ENCODE peak calls at places on chromosomes 12 and 14, in nine cellular contexts. M is A673; D is stimulated activated CD8-positive, alpha-beta memory T cell treated with anti-CD3 and anti-CD28 coated beads, Interleukin-4, amount 100 ng/mL, for 24 hours; Y is activated naive CD8-positive, alpha-beta T cell treated with anti-CD3 and anti-CD28 coated beads, Interleukin-2, amount 10 ng/mL, durations not matched to agents 7 days and 5 days; E is AML-193; W is endothelial cell; N is iris pigment epithelial cell; G is cerebellar cortex; R is activated naive CD4-positive, alpha-beta T cell. B is an unnamed sample.

GRCh38 chr12:54398218-54398617 is 13.7 kb upstream of the ZNF385A start:
- DNase-seq in G (no peak), M (no peak), R (no peak), D (no peak), W (no peak), Y (no peak), E (no peak), N (no peak), B (no peak)

GRCh38 chr14:64656986-64657385 is 47.2 kb upstream of the PLEKHG3 start:
- DNase-seq in D (no peak), W (no peak), Y (no peak), M (no peak), N (no peak), G (no peak), R (no peak), E (peak), B (no peak)

GRCh38 chr14:104217486-104218360 is 79.3 kb downstream of the KIF26A start:
- DNase-seq in E (no peak), D (no peak), R (no peak), G (no peak), N (no peak), Y (no peak), M (no peak), W (no peak), B (no peak)

GRCh38 chr12:9349888-9350885 is 142.0 kb upstream of the PZP start:
- DNase-seq in G (no peak), E (no peak), N (no peak), R (no peak), W (no peak), D (no peak), M (no peak), Y (no peak), B (no peak)

GRCh38 chr14:76974365-76974764 is 54.1 kb downstream of the IRF2BPL start:
- DNase-seq in D (no peak), M (no peak), W (no peak), R (no peak), G (no peak), Y (no peak), E (no peak), N (no peak), B (no peak)

GRCh38 chr12:93704122-93704521 is 26.9 kb downstream of the CRADD start:
- DNase-seq in Y (no peak), G (no peak), D (no peak), R (no peak), W (no peak), M (no peak), N (no peak), E (no peak), B (no peak)

GRCh38 chr12:115870021-115870420 is 407.5 kb downstream of the MED13L start:
- DNase-seq in Y (no peak), R (no peak), E (no peak), G (no peak), W (no peak), M (no peak), D (no peak), N (no peak), B (no peak)

GRCh38 chr12:51246254-51246853 is 7.7 kb downstream of the DAZAP2 start:
- DNase-seq in N (peak), W (peak), D (no peak), M (peak), R (no peak), E (peak), Y (no peak), G (peak), B (no peak)

GRCh38 chr12:42790761-42791151 is 201.2 kb upstream of the PRICKLE1 start:
- DNase-seq in E (no peak), D (no peak), R (no peak), N (peak), Y (no peak), G (peak), M (no peak), W (no peak), B (peak)

GRCh38 chr12:106552228-106552627 is 30.6 kb upstream of the RFX4 start:
- DNase-seq in R (no peak), D (no peak), W (no peak), G (no peak), E (no peak), N (no peak), M (no peak), Y (no peak), B (no peak)

GRCh38 chr14:98623806-98624430 is 648.1 kb downstream of the BCL11B start:
- DNase-seq in N (no peak), R (no peak), G (no peak), Y (no peak), M (no peak), W (no peak), D (no peak), E (no peak), B (no peak)

GRCh38 chr12:105960319-105961076 is 178.3 kb downstream of the NUAK1 start:
- DNase-seq in E (no peak), M (no peak), Y (no peak), N (peak), D (no peak), R (no peak), G (no peak), W (no peak), B (no peak)

GRCh38 chr12:123914726-123915345 is 57.8 kb downstream of the CCDC92 start:
- DNase-seq in W (no peak), M (no peak), N (no peak), D (no peak), G (no peak), Y (no peak), E (no peak), R (no peak), B (no peak)

GRCh38 chr12:93010461-93010860 is 81.4 kb upstream of the EEA1 start:
- DNase-seq in N (no peak), R (no peak), W (no peak), D (no peak), M (no peak), E (no peak), Y (no peak), G (no peak), B (no peak)

GRCh38 chr12:124727922-124728321 is 135.7 kb downstream of the SCARB1 start:
- DNase-seq in E (no peak), W (no peak), N (no peak), R (no peak), G (no peak), M (peak), D (no peak), Y (no peak), B (no peak)

GRCh38 chr12:103181366-103182152 is 224.1 kb downstream of the ASCL1 start:
- DNase-seq in G (no peak), R (no peak), D (no peak), W (no peak), Y (no peak), N (no peak), E (no peak), M (no peak), B (no peak)

GRCh38 chr12:8026282-8026637 is 6.3 kb upstream of the FOXJ2 start:
- DNase-seq in W (no peak), R (no peak), Y (no peak), D (no peak), N (no peak), G (no peak), E (no peak), M (no peak), B (no peak)

GRCh38 chr12:75065482-75065881 is 144.2 kb downstream of the KCNC2 start:
- DNase-seq in Y (no peak), R (no peak), D (no peak), G (no peak), E (no peak), M (no peak), N (no peak), W (no peak), B (no peak)

GRCh38 chr14:30914812-30915211 is 40.5 kb downstream of the COCH start:
- DNase-seq in E (no peak), M (no peak), G (no peak), Y (no peak), N (no peak), D (no peak), R (no peak), W (no peak), B (no peak)

GRCh38 chr12:63362801-63363200 is 211.8 kb upstream of the AVPR1A start:
- DNase-seq in D (no peak), G (no peak), R (no peak), M (no peak), Y (no peak), W (no peak), N (peak), E (no peak), B (no peak)

GRCh38 chr12:121364657-121365265 is 12.6 kb upstream of the ANAPC5 start:
- DNase-seq in D (no peak), N (no peak), M (no peak), Y (no peak), E (peak), W (no peak), R (no peak), G (no peak), B (no peak)

GRCh38 chr12:3832738-3833137 is 40.5 kb downstream of the PARP11 start:
- DNase-seq in Y (no peak), R (no peak), M (no peak), G (no peak), N (peak), W (no peak), E (no peak), D (no peak), B (no peak)

GRCh38 chr14:73477618-73478266 is 13.0 kb upstream of the RIOX1 start:
- DNase-seq in W (no peak), M (no peak), E (no peak), N (peak), Y (no peak), D (no peak), G (no peak), R (no peak), B (no peak)

GRCh38 chr12:49838973-49839633 is 3.8 kb downstream of the BCDIN3D start:
- DNase-seq in E (peak), W (peak), G (peak), D (no peak), M (peak), Y (no peak), N (peak), R (no peak), B (peak)

GRCh38 chr12:70535896-70536374 is 101.3 kb downstream of the PTPRB start:
- DNase-seq in E (no peak), W (no peak), D (no peak), R (no peak), N (no peak), Y (no peak), M (no peak), G (no peak), B (no peak)

GRCh38 chr14:89540830-89541470 is 123.9 kb upstream of the FOXN3 start:
- DNase-seq in Y (no peak), W (no peak), G (no peak), M (peak), E (no peak), N (peak), D (no peak), R (no peak), B (no peak)

GRCh38 chr12:132565365-132565764 is 45.0 kb downstream of the LRCOL1 start:
- DNase-seq in N (no peak), W (no peak), R (no peak), G (no peak), Y (no peak), M (no peak), E (no peak), D (no peak), B (no peak)

GRCh38 chr12:100348657-100349454 is 8.0 kb upstream of the SLC17A8 start:
- DNase-seq in G (peak), N (peak), E (peak), W (no peak), M (peak), R (no peak), Y (no peak), D (no peak), B (peak)

GRCh38 chr12:68812553-68813241 is 4.7 kb downstream of the MDM2 start:
- DNase-seq in W (no peak), N (no peak), E (no peak), R (no peak), Y (no peak), D (no peak), M (no peak), G (no peak), B (no peak)

GRCh38 chr12:119994892-119995658 is 6.0 kb downstream of the BICDL1 start:
- DNase-seq in G (no peak), R (no peak), Y (no peak), W (no peak), E (no peak), D (no peak), N (no peak), M (no peak), B (no peak)

GRCh38 chr12:66149702-66150398 is 19.3 kb upstream of the LLPH start:
- DNase-seq in R (no peak), W (no peak), E (peak), N (no peak), G (no peak), M (peak), D (no peak), Y (no peak), B (no peak)

B was measured in G401.